ENCODE peak calls at places on chromosomes 6 and 20, in four cellular contexts. S, U, B and K are unnamed samples.

GRCh38 chr20:18388860-18389259 is 78.0 kb downstream of the DZANK1 start:
- DNase-seq in B (no peak), S (peak; percentile 81), U (no peak), K (peak; percentile 72)

GRCh38 chr6:106973018-106973840 is 1.3 kb downstream of the CD24 start:
- DNase-seq in B (no peak), U (no peak), S (no peak), K (peak; percentile 54)

GRCh38 chr20:36720510-36720909 is 25.4 kb downstream of the NDRG3 start:
- DNase-seq in U (no peak), S (peak; percentile 11), B (no peak), K (no peak)

GRCh38 chr20:8969062-8969694 is 99.7 kb upstream of the PLCB4 start:
- DNase-seq in U (no peak), B (no peak), S (no peak), K (no peak)

GRCh38 chr6:170448745-170449144 is 104.4 kb downstream of the PSMB1 start:
- DNase-seq in U (no peak), B (no peak), S (no peak), K (no peak)

GRCh38 chr6:99282479-99283062 is 66.9 kb downstream of the FAXC start:
- DNase-seq in U (no peak), B (no peak), S (peak; percentile 15), K (peak; percentile 29)

GRCh38 chr20:20824924-20825584 is 112.6 kb upstream of the RALGAPA2 start:
- DNase-seq in B (no peak), S (peak; percentile 32), U (peak; percentile 14), K (peak; percentile 65)

GRCh38 chr20:21505161-21505809 is 8.6 kb downstream of the NKX2-2 start:
- DNase-seq in S (peak; percentile 46), B (no peak), U (peak; percentile 65), K (peak; percentile 69)

GRCh38 chr6:80523531-80523970 is 417.1 kb downstream of the BCKDHB start:
- DNase-seq in B (no peak), U (no peak), S (no peak), K (peak; percentile 63)

GRCh38 chr6:86017236-86017635 is 374.6 kb upstream of the SYNCRIP start:
- DNase-seq in U (no peak), B (no peak), S (no peak), K (no peak)

GRCh38 chr6:170166511-170167122 is 124.3 kb downstream of the DLL1 start:
- DNase-seq in B (no peak), U (no peak), S (no peak), K (no peak)